ENCODE peak calls at places on chromosomes 11 and 22, in six cellular contexts. One of them, this sample, is unnamed.

GRCh38 chr22:27094633-27095308 is 437.4 kb downstream of the MIAT start:
- DNase-seq in NCI-H1105: no peak
- DNase-seq in stimulated activated CD4-positive, alpha-beta T cell treated with anti-CD3 and anti-CD28 coated beads, Interleukin-2, amount 100 ng/mL, for 48 hours: no peak
- DNase-seq in EL: no peak
- DNase-seq in coronary artery: no peak
- DNase-seq in effector CD4-positive, alpha-beta T cell: no peak
- DNase-seq in this sample: no peak

GRCh38 chr22:30275625-30276024 is 9.0 kb upstream of the OSM start:
- DNase-seq in NCI-H1105: no peak
- DNase-seq in stimulated activated CD4-positive, alpha-beta T cell treated with anti-CD3 and anti-CD28 coated beads, Interleukin-2, amount 100 ng/mL, for 48 hours: no peak
- DNase-seq in EL: no peak
- DNase-seq in coronary artery: no peak
- DNase-seq in effector CD4-positive, alpha-beta T cell: no peak
- DNase-seq in this sample: no peak

GRCh38 chr11:65586676-65587075 is 8.9 kb downstream of the KCNK7 start:
- DNase-seq in NCI-H1105: no peak
- DNase-seq in stimulated activated CD4-positive, alpha-beta T cell treated with anti-CD3 and anti-CD28 coated beads, Interleukin-2, amount 100 ng/mL, for 48 hours: no peak
- DNase-seq in EL: peak
- DNase-seq in coronary artery: no peak
- DNase-seq in effector CD4-positive, alpha-beta T cell: no peak
- DNase-seq in this sample: no peak

GRCh38 chr11:106708348-106708747 is 309.9 kb downstream of the GUCY1A2 start:
- DNase-seq in NCI-H1105: no peak
- DNase-seq in stimulated activated CD4-positive, alpha-beta T cell treated with anti-CD3 and anti-CD28 coated beads, Interleukin-2, amount 100 ng/mL, for 48 hours: no peak
- DNase-seq in EL: no peak
- DNase-seq in coronary artery: no peak
- DNase-seq in effector CD4-positive, alpha-beta T cell: no peak
- DNase-seq in this sample: no peak

GRCh38 chr11:118194835-118195627 is 18.6 kb upstream of the SCN2B start:
- DNase-seq in NCI-H1105: peak
- DNase-seq in stimulated activated CD4-positive, alpha-beta T cell treated with anti-CD3 and anti-CD28 coated beads, Interleukin-2, amount 100 ng/mL, for 48 hours: no peak
- DNase-seq in EL: peak
- DNase-seq in coronary artery: peak
- DNase-seq in effector CD4-positive, alpha-beta T cell: no peak
- DNase-seq in this sample: peak

GRCh38 chr11:24239016-24239720 is 257.7 kb upstream of the LUZP2 start:
- DNase-seq in NCI-H1105: no peak
- DNase-seq in stimulated activated CD4-positive, alpha-beta T cell treated with anti-CD3 and anti-CD28 coated beads, Interleukin-2, amount 100 ng/mL, for 48 hours: no peak
- DNase-seq in EL: peak
- DNase-seq in coronary artery: no peak
- DNase-seq in effector CD4-positive, alpha-beta T cell: no peak
- DNase-seq in this sample: no peak

GRCh38 chr11:126766425-126766824 is 234.1 kb downstream of the KIRREL3 start:
- DNase-seq in NCI-H1105: no peak
- DNase-seq in stimulated activated CD4-positive, alpha-beta T cell treated with anti-CD3 and anti-CD28 coated beads, Interleukin-2, amount 100 ng/mL, for 48 hours: no peak
- DNase-seq in EL: no peak
- DNase-seq in coronary artery: no peak
- DNase-seq in effector CD4-positive, alpha-beta T cell: no peak
- DNase-seq in this sample: no peak

GRCh38 chr11:18731949-18732821 is 6.2 kb upstream of the IGSF22 start:
- DNase-seq in NCI-H1105: peak
- DNase-seq in stimulated activated CD4-positive, alpha-beta T cell treated with anti-CD3 and anti-CD28 coated beads, Interleukin-2, amount 100 ng/mL, for 48 hours: peak
- DNase-seq in EL: peak
- DNase-seq in coronary artery: no peak
- DNase-seq in effector CD4-positive, alpha-beta T cell: peak
- DNase-seq in this sample: peak

GRCh38 chr22:19143967-19144400 is 467 bp downstream of the ESS2 start:
- DNase-seq in NCI-H1105: no peak
- DNase-seq in stimulated activated CD4-positive, alpha-beta T cell treated with anti-CD3 and anti-CD28 coated beads, Interleukin-2, amount 100 ng/mL, for 48 hours: peak
- DNase-seq in EL: no peak
- DNase-seq in coronary artery: no peak
- DNase-seq in effector CD4-positive, alpha-beta T cell: no peak
- DNase-seq in this sample: no peak

GRCh38 chr11:72395993-72396392 is 38.3 kb downstream of the CLPB start:
- DNase-seq in NCI-H1105: no peak
- DNase-seq in stimulated activated CD4-positive, alpha-beta T cell treated with anti-CD3 and anti-CD28 coated beads, Interleukin-2, amount 100 ng/mL, for 48 hours: no peak
- DNase-seq in EL: no peak
- DNase-seq in coronary artery: no peak
- DNase-seq in effector CD4-positive, alpha-beta T cell: no peak
- DNase-seq in this sample: no peak

GRCh38 chr22:42623301-42623751 is 8.6 kb upstream of the POLDIP3 start:
- DNase-seq in NCI-H1105: no peak
- DNase-seq in stimulated activated CD4-positive, alpha-beta T cell treated with anti-CD3 and anti-CD28 coated beads, Interleukin-2, amount 100 ng/mL, for 48 hours: no peak
- DNase-seq in EL: no peak
- DNase-seq in coronary artery: no peak
- DNase-seq in effector CD4-positive, alpha-beta T cell: no peak
- DNase-seq in this sample: no peak

GRCh38 chr11:79236541-79236971 is 204.3 kb downstream of the TENM4 start:
- DNase-seq in NCI-H1105: no peak
- DNase-seq in stimulated activated CD4-positive, alpha-beta T cell treated with anti-CD3 and anti-CD28 coated beads, Interleukin-2, amount 100 ng/mL, for 48 hours: no peak
- DNase-seq in EL: peak
- DNase-seq in coronary artery: no peak
- DNase-seq in effector CD4-positive, alpha-beta T cell: no peak
- DNase-seq in this sample: no peak

GRCh38 chr11:112822478-112823274 is 138.5 kb upstream of the NCAM1 start:
- DNase-seq in NCI-H1105: peak
- DNase-seq in stimulated activated CD4-positive, alpha-beta T cell treated with anti-CD3 and anti-CD28 coated beads, Interleukin-2, amount 100 ng/mL, for 48 hours: no peak
- DNase-seq in EL: no peak
- DNase-seq in coronary artery: no peak
- DNase-seq in effector CD4-positive, alpha-beta T cell: no peak
- DNase-seq in this sample: no peak

GRCh38 chr22:31753005-31753633 is 700 bp upstream of the DEPDC5 start:
- DNase-seq in NCI-H1105: no peak
- DNase-seq in stimulated activated CD4-positive, alpha-beta T cell treated with anti-CD3 and anti-CD28 coated beads, Interleukin-2, amount 100 ng/mL, for 48 hours: no peak
- DNase-seq in EL: peak
- DNase-seq in coronary artery: no peak
- DNase-seq in effector CD4-positive, alpha-beta T cell: no peak
- DNase-seq in this sample: peak

GRCh38 chr11:91041626-91042025 is 818.8 kb upstream of the CHORDC1 start:
- DNase-seq in NCI-H1105: no peak
- DNase-seq in stimulated activated CD4-positive, alpha-beta T cell treated with anti-CD3 and anti-CD28 coated beads, Interleukin-2, amount 100 ng/mL, for 48 hours: no peak
- DNase-seq in EL: no peak
- DNase-seq in coronary artery: no peak
- DNase-seq in effector CD4-positive, alpha-beta T cell: no peak
- DNase-seq in this sample: no peak

GRCh38 chr22:22941831-22942510 is 54.4 kb downstream of the IGLL5 start:
- DNase-seq in NCI-H1105: no peak
- DNase-seq in stimulated activated CD4-positive, alpha-beta T cell treated with anti-CD3 and anti-CD28 coated beads, Interleukin-2, amount 100 ng/mL, for 48 hours: no peak
- DNase-seq in EL: no peak
- DNase-seq in coronary artery: peak
- DNase-seq in effector CD4-positive, alpha-beta T cell: no peak
- DNase-seq in this sample: no peak

GRCh38 chr11:27910186-27910941 is 197.6 kb downstream of the KIF18A start:
- DNase-seq in NCI-H1105: no peak
- DNase-seq in stimulated activated CD4-positive, alpha-beta T cell treated with anti-CD3 and anti-CD28 coated beads, Interleukin-2, amount 100 ng/mL, for 48 hours: no peak
- DNase-seq in EL: peak
- DNase-seq in coronary artery: no peak
- DNase-seq in effector CD4-positive, alpha-beta T cell: no peak
- DNase-seq in this sample: no peak

GRCh38 chr11:12617632-12618031 is 56.6 kb upstream of the TEAD1 start:
- DNase-seq in NCI-H1105: no peak
- DNase-seq in stimulated activated CD4-positive, alpha-beta T cell treated with anti-CD3 and anti-CD28 coated beads, Interleukin-2, amount 100 ng/mL, for 48 hours: no peak
- DNase-seq in EL: no peak
- DNase-seq in coronary artery: no peak
- DNase-seq in effector CD4-positive, alpha-beta T cell: no peak
- DNase-seq in this sample: no peak

GRCh38 chr22:29217827-29218757 is 12.4 kb downstream of the EMID1 start:
- DNase-seq in NCI-H1105: no peak
- DNase-seq in stimulated activated CD4-positive, alpha-beta T cell treated with anti-CD3 and anti-CD28 coated beads, Interleukin-2, amount 100 ng/mL, for 48 hours: no peak
- DNase-seq in EL: no peak
- DNase-seq in coronary artery: peak
- DNase-seq in effector CD4-positive, alpha-beta T cell: no peak
- DNase-seq in this sample: no peak

GRCh38 chr22:24588756-24589481 is 4.0 kb downstream of the LRRC75B start:
- DNase-seq in NCI-H1105: no peak
- DNase-seq in stimulated activated CD4-positive, alpha-beta T cell treated with anti-CD3 and anti-CD28 coated beads, Interleukin-2, amount 100 ng/mL, for 48 hours: no peak
- DNase-seq in EL: no peak
- DNase-seq in coronary artery: no peak
- DNase-seq in effector CD4-positive, alpha-beta T cell: no peak
- DNase-seq in this sample: no peak

GRCh38 chr11:95459268-95460040 is 228.5 kb upstream of the SESN3 start:
- DNase-seq in NCI-H1105: peak
- DNase-seq in stimulated activated CD4-positive, alpha-beta T cell treated with anti-CD3 and anti-CD28 coated beads, Interleukin-2, amount 100 ng/mL, for 48 hours: no peak
- DNase-seq in EL: no peak
- DNase-seq in coronary artery: no peak
- DNase-seq in effector CD4-positive, alpha-beta T cell: no peak
- DNase-seq in this sample: no peak

GRCh38 chr22:37138879-37139561 is 10.7 kb downstream of the IL2RB start:
- DNase-seq in NCI-H1105: no peak
- DNase-seq in stimulated activated CD4-positive, alpha-beta T cell treated with anti-CD3 and anti-CD28 coated beads, Interleukin-2, amount 100 ng/mL, for 48 hours: no peak
- DNase-seq in EL: no peak
- DNase-seq in coronary artery: no peak
- DNase-seq in effector CD4-positive, alpha-beta T cell: no peak
- DNase-seq in this sample: no peak

GRCh38 chr22:23796461-23796860 is 9.7 kb downstream of the SMARCB1 start:
- DNase-seq in NCI-H1105: no peak
- DNase-seq in stimulated activated CD4-positive, alpha-beta T cell treated with anti-CD3 and anti-CD28 coated beads, Interleukin-2, amount 100 ng/mL, for 48 hours: no peak
- DNase-seq in EL: no peak
- DNase-seq in coronary artery: no peak
- DNase-seq in effector CD4-positive, alpha-beta T cell: no peak
- DNase-seq in this sample: no peak

GRCh38 chr11:66727883-66728759 is 895 bp downstream of the SPTBN2 start:
- DNase-seq in NCI-H1105: peak
- DNase-seq in stimulated activated CD4-positive, alpha-beta T cell treated with anti-CD3 and anti-CD28 coated beads, Interleukin-2, amount 100 ng/mL, for 48 hours: no peak
- DNase-seq in EL: no peak
- DNase-seq in coronary artery: no peak
- DNase-seq in effector CD4-positive, alpha-beta T cell: no peak
- DNase-seq in this sample: no peak

GRCh38 chr11:12789574-12789973 is 115.4 kb downstream of the TEAD1 start:
- DNase-seq in NCI-H1105: no peak
- DNase-seq in stimulated activated CD4-positive, alpha-beta T cell treated with anti-CD3 and anti-CD28 coated beads, Interleukin-2, amount 100 ng/mL, for 48 hours: no peak
- DNase-seq in EL: no peak
- DNase-seq in coronary artery: no peak
- DNase-seq in effector CD4-positive, alpha-beta T cell: no peak
- DNase-seq in this sample: no peak

GRCh38 chr22:25837288-25837900 is 95.4 kb downstream of the MYO18B start:
- DNase-seq in NCI-H1105: no peak
- DNase-seq in stimulated activated CD4-positive, alpha-beta T cell treated with anti-CD3 and anti-CD28 coated beads, Interleukin-2, amount 100 ng/mL, for 48 hours: no peak
- DNase-seq in EL: no peak
- DNase-seq in coronary artery: peak
- DNase-seq in effector CD4-positive, alpha-beta T cell: no peak
- DNase-seq in this sample: no peak

GRCh38 chr11:2175659-2176058 is 4.0 kb upstream of the TH start:
- DNase-seq in NCI-H1105: no peak
- DNase-seq in stimulated activated CD4-positive, alpha-beta T cell treated with anti-CD3 and anti-CD28 coated beads, Interleukin-2, amount 100 ng/mL, for 48 hours: no peak
- DNase-seq in EL: peak
- DNase-seq in coronary artery: no peak
- DNase-seq in effector CD4-positive, alpha-beta T cell: no peak
- DNase-seq in this sample: no peak

GRCh38 chr11:128399186-128399585 is 188.2 kb downstream of the ETS1 start:
- DNase-seq in NCI-H1105: no peak
- DNase-seq in stimulated activated CD4-positive, alpha-beta T cell treated with anti-CD3 and anti-CD28 coated beads, Interleukin-2, amount 100 ng/mL, for 48 hours: no peak
- DNase-seq in EL: peak
- DNase-seq in coronary artery: no peak
- DNase-seq in effector CD4-positive, alpha-beta T cell: no peak
- DNase-seq in this sample: no peak

GRCh38 chr22:43995798-43996169 is 28.3 kb upstream of the PARVB start:
- DNase-seq in NCI-H1105: no peak
- DNase-seq in stimulated activated CD4-positive, alpha-beta T cell treated with anti-CD3 and anti-CD28 coated beads, Interleukin-2, amount 100 ng/mL, for 48 hours: no peak
- DNase-seq in EL: no peak
- DNase-seq in coronary artery: no peak
- DNase-seq in effector CD4-positive, alpha-beta T cell: no peak
- DNase-seq in this sample: no peak

GRCh38 chr11:22539851-22540376 is 85.7 kb downstream of the FANCF start:
- DNase-seq in NCI-H1105: peak
- DNase-seq in stimulated activated CD4-positive, alpha-beta T cell treated with anti-CD3 and anti-CD28 coated beads, Interleukin-2, amount 100 ng/mL, for 48 hours: no peak
- DNase-seq in EL: no peak
- DNase-seq in coronary artery: no peak
- DNase-seq in effector CD4-positive, alpha-beta T cell: no peak
- DNase-seq in this sample: no peak

GRCh38 chr22:36377022-36377631 is 10.6 kb downstream of the MYH9 start:
- DNase-seq in NCI-H1105: no peak
- DNase-seq in stimulated activated CD4-positive, alpha-beta T cell treated with anti-CD3 and anti-CD28 coated beads, Interleukin-2, amount 100 ng/mL, for 48 hours: no peak
- DNase-seq in EL: peak
- DNase-seq in coronary artery: no peak
- DNase-seq in effector CD4-positive, alpha-beta T cell: peak
- DNase-seq in this sample: no peak